ENCODE peak calls at places on chromosome 21, in five cellular contexts. T is AG04450, X is heart right ventricle, N is transverse colon, W is thoracic aorta. D is an unnamed sample.

GRCh38 chr21:25385912-25386474 is 221.3 kb downstream of the MRPL39 start:
- DNase-seq in T (peak), X (no peak), N (no peak), W (no peak), D (no peak)

GRCh38 chr21:44592446-44593365 is at the start of gene KRTAP10-6:
- DNase-seq in T (no peak), X (peak), N (no peak), W (no peak), D (no peak)

GRCh38 chr21:27756191-27756590 is 789.3 kb upstream of the ADAMTS5 start:
- DNase-seq in T (no peak), X (no peak), N (no peak), W (no peak), D (no peak)

GRCh38 chr21:35651166-35651565 is 409.2 kb downstream of the SETD4 start:
- DNase-seq in T (no peak), X (no peak), N (no peak), W (no peak), D (no peak)

GRCh38 chr21:21232320-21232719 is 234.1 kb downstream of the NCAM2 start:
- DNase-seq in T (peak), X (no peak), N (peak), W (no peak), D (no peak)

GRCh38 chr21:33374080-33374873 is 28.9 kb upstream of the IFNGR2 start:
- DNase-seq in T (no peak), X (peak), N (peak), W (no peak), D (no peak)

GRCh38 chr21:26127918-26128317 is 42.7 kb downstream of the APP start:
- DNase-seq in T (no peak), X (no peak), N (no peak), W (no peak), D (no peak)

GRCh38 chr21:44051462-44051941 is 39.4 kb downstream of the TRAPPC10 start:
- DNase-seq in T (peak), X (peak), N (no peak), W (no peak), D (no peak)

GRCh38 chr21:17780539-17780938 is 38.6 kb downstream of the C21orf91 start:
- DNase-seq in T (no peak), X (no peak), N (peak), W (no peak), D (no peak)

GRCh38 chr21:43362928-43363314 is 64.0 kb downstream of the SIK1 start:
- DNase-seq in T (no peak), X (peak), N (peak), W (no peak), D (no peak)

GRCh38 chr21:34911360-34911759 is 137.7 kb downstream of the RUNX1 start:
- DNase-seq in T (no peak), X (no peak), N (no peak), W (no peak), D (peak)

GRCh38 chr21:31660134-31660565 is 657 bp downstream of the SOD1 start:
- DNase-seq in T (no peak), X (no peak), N (peak), W (no peak), D (no peak)

GRCh38 chr21:37974081-37974480 is 57.8 kb upstream of the KCNJ6 start:
- DNase-seq in T (no peak), X (no peak), N (no peak), W (no peak), D (no peak)

GRCh38 chr21:43836616-43837015 is 28.4 kb upstream of the AGPAT3 start:
- DNase-seq in T (no peak), X (no peak), N (no peak), W (no peak), D (no peak)

GRCh38 chr21:31909153-31909771 is 36.4 kb downstream of the HUNK start:
- DNase-seq in T (no peak), X (no peak), N (no peak), W (no peak), D (no peak)

GRCh38 chr21:17987328-17987727 is 168.2 kb upstream of the C21orf91 start:
- DNase-seq in T (no peak), X (no peak), N (no peak), W (no peak), D (no peak)

GRCh38 chr21:44871576-44872265 is 1.8 kb downstream of the PTTG1IP start:
- DNase-seq in T (no peak), X (peak), N (peak), W (peak), D (no peak)

GRCh38 chr21:33265664-33266049 is 510 bp upstream of the IL10RB start:
- DNase-seq in T (no peak), X (no peak), N (peak), W (no peak), D (peak)

GRCh38 chr21:36589352-36589971 is 109.5 kb upstream of the SIM2 start:
- DNase-seq in T (no peak), X (peak), N (peak), W (no peak), D (peak)

GRCh38 chr21:36065497-36066036 is 4.3 kb upstream of the CBR1 start:
- DNase-seq in T (no peak), X (no peak), N (no peak), W (no peak), D (no peak)

GRCh38 chr21:44450999-44451398 is 4.3 kb upstream of the LRRC3 start:
- DNase-seq in T (no peak), X (peak), N (no peak), W (no peak), D (no peak)

GRCh38 chr21:33943293-33943692 is 27.7 kb upstream of the ATP5PO start:
- DNase-seq in T (no peak), X (no peak), N (no peak), W (no peak), D (no peak)

GRCh38 chr21:44258056-44258725 is 3.5 kb downstream of the DNMT3L start:
- DNase-seq in T (no peak), X (no peak), N (no peak), W (no peak), D (no peak)

GRCh38 chr21:17118638-17119384 is 394.0 kb upstream of the CXADR start:
- DNase-seq in T (no peak), X (no peak), N (no peak), W (no peak), D (no peak)

GRCh38 chr21:43585924-43586411 is 73.3 kb downstream of the HSF2BP start:
- DNase-seq in T (peak), X (no peak), N (no peak), W (peak), D (no peak)

GRCh38 chr21:24272527-24272938 is 1334.7 kb downstream of the MRPL39 start:
- DNase-seq in T (no peak), X (no peak), N (no peak), W (no peak), D (no peak)

GRCh38 chr21:38402291-38402690 is 96.0 kb downstream of the ERG start:
- DNase-seq in T (no peak), X (no peak), N (no peak), W (no peak), D (no peak)

GRCh38 chr21:26469789-26470188 is 103.3 kb downstream of the CYYR1 start:
- DNase-seq in T (no peak), X (no peak), N (no peak), W (no peak), D (no peak)

GRCh38 chr21:27423906-27424595 is 457.2 kb upstream of the ADAMTS5 start:
- DNase-seq in T (peak), X (no peak), N (no peak), W (no peak), D (no peak)

GRCh38 chr21:38244885-38245869 is 11.6 kb upstream of the KCNJ15 start:
- DNase-seq in T (peak), X (no peak), N (no peak), W (no peak), D (no peak)

GRCh38 chr21:44496900-44497550 is 41.7 kb downstream of the LRRC3 start:
- DNase-seq in T (no peak), X (no peak), N (no peak), W (no peak), D (no peak)

GRCh38 chr21:31733521-31734149 is 1.7 kb upstream of the SCAF4 start:
- DNase-seq in T (no peak), X (no peak), N (no peak), W (no peak), D (no peak)

GRCh38 chr21:31732891-31733520 is 1.1 kb upstream of the SCAF4 start:
- DNase-seq in T (no peak), X (no peak), N (peak), W (no peak), D (no peak)

GRCh38 chr21:29296452-29296851 is 2.3 kb upstream of the BACH1 start:
- DNase-seq in T (no peak), X (no peak), N (no peak), W (no peak), D (no peak)
- H3K4me3 ChIP-seq in T (no peak), X (no peak), N (no peak), W (no peak), D (no peak)

GRCh38 chr21:22575165-22575584 is 1577.0 kb downstream of the NCAM2 start:
- DNase-seq in T (no peak), X (no peak), N (no peak), W (no peak), D (no peak)
- TF ChIP-seq CTCF in T (no peak), X (peak), N (peak), W (no peak), D (peak)

GRCh38 chr21:39667353-39667891 is 54.7 kb downstream of the B3GALT5 start:
- DNase-seq in T (no peak), X (no peak), N (no peak), W (no peak), D (no peak)
- H3K27ac ChIP-seq in T (no peak), X (no peak), N (no peak), W (no peak), D (no peak)

DNA sequence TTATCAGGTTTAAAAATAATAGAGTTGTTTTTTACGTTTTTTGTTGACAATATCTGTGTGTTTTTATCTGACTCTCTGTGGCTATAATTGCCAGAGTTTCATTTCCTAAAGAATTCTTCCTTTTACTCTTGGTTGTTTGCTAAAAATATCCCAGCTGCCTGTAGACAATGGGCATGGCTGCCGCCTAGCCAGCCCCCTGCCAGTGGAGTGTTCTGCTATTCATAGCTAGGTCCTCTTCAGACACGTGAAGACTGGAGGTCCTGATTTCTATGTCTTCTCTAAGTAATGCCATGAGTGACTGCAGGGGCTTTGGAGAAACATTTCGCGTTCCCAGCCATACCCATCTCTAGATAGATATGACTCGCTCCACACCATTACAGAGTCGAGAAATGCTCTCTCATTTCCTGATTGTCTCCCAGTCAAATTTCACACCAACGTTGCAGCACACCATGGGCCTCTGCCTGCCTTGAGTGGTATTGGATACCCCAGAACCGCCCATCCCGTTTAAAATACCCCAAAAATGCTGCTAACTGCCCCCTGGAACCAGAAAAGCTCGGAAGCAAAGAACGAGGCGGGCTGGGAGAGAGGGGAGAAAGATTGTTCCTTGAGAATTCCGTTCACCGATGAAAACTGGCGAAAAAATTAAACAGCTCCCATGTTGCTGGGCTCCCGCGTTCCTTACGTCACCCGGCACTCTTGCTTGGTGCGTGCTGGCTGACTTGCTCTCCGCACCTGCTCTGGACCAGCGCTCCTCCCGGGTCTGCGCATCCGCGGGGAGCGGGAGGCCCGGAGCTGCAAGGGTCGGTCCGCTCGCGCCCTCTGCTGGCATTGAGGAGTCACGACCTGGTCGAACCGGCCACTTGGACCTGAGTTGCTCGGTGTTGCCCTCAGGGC is 99.3 kb upstream of the BACE2 start:
- DNase-seq in T (peak), X (peak), N (peak), W (peak), D (peak)
- H3K4me3 ChIP-seq in T (no peak), X (no peak), N (no peak), W (peak), D (peak)

GRCh38 chr21:41419921-41420862 is 5.8 kb upstream of the MX1 start:
- DNase-seq in T (peak), X (peak), N (peak), W (peak), D (peak)
- TF ChIP-seq CTCF in T (no peak), X (no peak), N (no peak), W (no peak), D (no peak)

GRCh38 chr21:42232176-42232825 is 13.4 kb downstream of the ABCG1 start:
- DNase-seq in T (no peak), X (no peak), N (no peak), W (no peak), D (peak)
- H3K27ac ChIP-seq in T (no peak), X (peak), N (peak), W (no peak), D (peak)

DNA sequence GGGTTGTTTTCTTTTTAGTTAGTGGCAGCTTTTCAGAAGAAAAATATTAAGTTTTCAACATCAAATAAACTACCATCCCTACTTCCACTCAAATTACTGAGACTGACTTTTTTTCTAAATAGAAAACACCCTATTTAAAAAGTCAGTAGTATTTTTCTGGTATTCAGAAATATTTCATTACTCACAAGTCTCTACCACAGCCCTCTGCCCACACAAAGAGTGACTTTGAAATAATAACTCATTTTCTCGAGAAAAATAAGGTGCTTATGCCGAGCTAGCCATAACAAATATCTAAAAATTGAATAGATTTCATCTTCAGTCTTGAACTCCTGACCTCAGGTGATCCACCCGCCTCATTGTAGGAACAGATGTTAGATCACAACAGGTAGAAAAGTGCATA is 41.8 kb upstream of the USP25 start:
- DNase-seq in T (no peak), X (no peak), N (no peak), W (no peak), D (no peak)
- H3K4me3 ChIP-seq in T (no peak), X (no peak), N (no peak), W (no peak), D (no peak)

DNA sequence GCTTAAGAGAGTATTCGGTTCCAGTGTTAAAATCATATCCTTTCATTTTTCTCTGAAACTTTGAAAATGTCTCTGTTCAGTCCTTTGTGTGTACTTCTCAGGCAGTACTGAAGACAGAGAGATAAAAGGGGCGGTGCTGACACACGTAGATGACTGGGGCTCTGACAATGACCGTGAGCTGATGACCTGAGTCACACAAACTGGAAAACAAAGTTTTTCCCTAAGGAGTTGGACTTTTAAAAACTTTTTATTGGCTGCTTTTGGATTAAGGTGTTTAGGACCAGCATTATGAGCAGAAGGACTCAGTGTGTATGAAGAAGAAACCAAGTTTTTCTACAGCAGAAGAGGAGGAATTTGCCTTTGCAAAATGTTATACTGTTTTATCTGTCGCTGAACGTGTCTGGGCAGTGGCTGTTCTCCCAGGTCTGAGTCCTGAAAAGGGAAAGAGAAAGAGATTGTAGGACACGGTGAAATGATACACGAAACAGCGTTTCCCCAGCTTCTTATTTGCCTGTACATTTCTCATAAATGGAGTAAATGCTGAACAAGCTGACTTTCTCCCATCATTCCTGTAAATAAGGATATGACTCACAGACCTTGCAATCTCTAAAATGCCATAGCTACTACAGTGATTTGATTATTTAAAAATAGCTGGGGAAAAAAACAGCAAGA is 51.5 kb downstream of the MAP3K7CL start:
- DNase-seq in T (peak), X (no peak), N (peak), W (no peak), D (no peak)
- TF ChIP-seq CTCF in T (no peak), X (no peak), N (no peak), W (no peak), D (no peak)

GRCh38 chr21:46005481-46005881 is 23.9 kb downstream of the COL6A1 start:
- DNase-seq in T (no peak), X (peak), N (peak), W (no peak), D (no peak)

GRCh38 chr21:46003575-46004007 is 22.0 kb downstream of the COL6A1 start:
- DNase-seq in T (no peak), X (peak), N (no peak), W (no peak), D (peak)

GRCh38 chr21:46004168-46004861 is 22.7 kb downstream of the COL6A1 start:
- DNase-seq in T (no peak), X (peak), N (no peak), W (no peak), D (peak)

GRCh38 chr21:46006547-46007497 is 25.3 kb downstream of the COL6A1 start:
- DNase-seq in T (no peak), X (peak), N (no peak), W (no peak), D (peak)

GRCh38 chr21:46005081-46005480 is 23.5 kb downstream of the COL6A1 start:
- DNase-seq in T (no peak), X (no peak), N (no peak), W (no peak), D (no peak)
- H3K27ac ChIP-seq in T (peak), X (no peak), N (peak), W (no peak), D (no peak)

D was measured in lower lobe of right lung.